ENCODE peak calls at places on chromosomes 2 and 18, in six cellular contexts. One of them, this sample, is unnamed.
A peak's percentile ranks its signal among the peaks of the same experiment; 100 is the strongest.

GRCh38 chr2:205902041-205902898 is 183.7 kb downstream of the INO80D start:
- DNase-seq in IMR-90: peak; percentile 46
- DNase-seq in tibial artery: no peak
- DNase-seq in NCI-H748 treated with DMSO at 0.1 percent for 48 hours: peak; percentile 83
- DNase-seq in heart left ventricle: no peak
- DNase-seq in left lobe of liver: no peak
- DNase-seq in this sample: no peak

GRCh38 chr2:54013996-54014395 is 43.2 kb upstream of the PSME4 start:
- DNase-seq in IMR-90: no peak
- DNase-seq in tibial artery: no peak
- DNase-seq in NCI-H748 treated with DMSO at 0.1 percent for 48 hours: no peak
- DNase-seq in heart left ventricle: no peak
- DNase-seq in left lobe of liver: no peak
- DNase-seq in this sample: no peak

GRCh38 chr18:52723456-52724065 is 383.6 kb downstream of the DCC start:
- DNase-seq in IMR-90: no peak
- DNase-seq in tibial artery: no peak
- DNase-seq in NCI-H748 treated with DMSO at 0.1 percent for 48 hours: no peak
- DNase-seq in heart left ventricle: no peak
- DNase-seq in left lobe of liver: no peak
- DNase-seq in this sample: no peak

GRCh38 chr2:74414913-74415761 is 6.3 kb downstream of the C2orf81 start:
- DNase-seq in IMR-90: no peak
- DNase-seq in tibial artery: peak; percentile 58
- DNase-seq in NCI-H748 treated with DMSO at 0.1 percent for 48 hours: no peak
- DNase-seq in heart left ventricle: peak; percentile 80
- DNase-seq in left lobe of liver: no peak
- DNase-seq in this sample: peak; percentile 77

GRCh38 chr2:172462393-172463381 is 35.3 kb downstream of the ITGA6 start:
- DNase-seq in IMR-90: no peak
- DNase-seq in tibial artery: no peak
- DNase-seq in NCI-H748 treated with DMSO at 0.1 percent for 48 hours: no peak
- DNase-seq in heart left ventricle: no peak
- DNase-seq in left lobe of liver: no peak
- DNase-seq in this sample: no peak

GRCh38 chr2:149808556-149808955 is 221.0 kb upstream of the MMADHC start:
- DNase-seq in IMR-90: no peak
- DNase-seq in tibial artery: no peak
- DNase-seq in NCI-H748 treated with DMSO at 0.1 percent for 48 hours: no peak
- DNase-seq in heart left ventricle: no peak
- DNase-seq in left lobe of liver: no peak
- DNase-seq in this sample: no peak

GRCh38 chr18:31447530-31448191 is at the start of gene DSG3:
- DNase-seq in IMR-90: no peak
- DNase-seq in tibial artery: no peak
- DNase-seq in NCI-H748 treated with DMSO at 0.1 percent for 48 hours: no peak
- DNase-seq in heart left ventricle: no peak
- DNase-seq in left lobe of liver: no peak
- DNase-seq in this sample: no peak

GRCh38 chr2:53347219-53347618 is 420.4 kb upstream of the CHAC2 start:
- DNase-seq in IMR-90: no peak
- DNase-seq in tibial artery: no peak
- DNase-seq in NCI-H748 treated with DMSO at 0.1 percent for 48 hours: no peak
- DNase-seq in heart left ventricle: no peak
- DNase-seq in left lobe of liver: no peak
- DNase-seq in this sample: no peak

GRCh38 chr2:8260213-8260612 is 421.6 kb upstream of the ID2 start:
- DNase-seq in IMR-90: no peak
- DNase-seq in tibial artery: no peak
- DNase-seq in NCI-H748 treated with DMSO at 0.1 percent for 48 hours: no peak
- DNase-seq in heart left ventricle: no peak
- DNase-seq in left lobe of liver: no peak
- DNase-seq in this sample: no peak

GRCh38 chr2:17940105-17940630 is 61.7 kb downstream of the KCNS3 start:
- DNase-seq in IMR-90: no peak
- DNase-seq in tibial artery: no peak
- DNase-seq in NCI-H748 treated with DMSO at 0.1 percent for 48 hours: no peak
- DNase-seq in heart left ventricle: no peak
- DNase-seq in left lobe of liver: no peak
- DNase-seq in this sample: no peak

GRCh38 chr2:97911922-97912575 is 83.7 kb downstream of the TMEM131 start:
- DNase-seq in IMR-90: no peak
- DNase-seq in tibial artery: no peak
- DNase-seq in NCI-H748 treated with DMSO at 0.1 percent for 48 hours: no peak
- DNase-seq in heart left ventricle: no peak
- DNase-seq in left lobe of liver: no peak
- DNase-seq in this sample: no peak

GRCh38 chr2:16392647-16393482 is 272.8 kb downstream of the CYRIA start:
- DNase-seq in IMR-90: no peak
- DNase-seq in tibial artery: no peak
- DNase-seq in NCI-H748 treated with DMSO at 0.1 percent for 48 hours: no peak
- DNase-seq in heart left ventricle: no peak
- DNase-seq in left lobe of liver: no peak
- DNase-seq in this sample: no peak

GRCh38 chr2:27860111-27860510 is 30.1 kb downstream of the RBKS start:
- DNase-seq in IMR-90: peak; percentile 90
- DNase-seq in tibial artery: no peak
- DNase-seq in NCI-H748 treated with DMSO at 0.1 percent for 48 hours: no peak
- DNase-seq in heart left ventricle: no peak
- DNase-seq in left lobe of liver: no peak
- DNase-seq in this sample: no peak

GRCh38 chr2:137249463-137249862 is 484.1 kb downstream of the THSD7B start:
- DNase-seq in IMR-90: no peak
- DNase-seq in tibial artery: no peak
- DNase-seq in NCI-H748 treated with DMSO at 0.1 percent for 48 hours: no peak
- DNase-seq in heart left ventricle: no peak
- DNase-seq in left lobe of liver: no peak
- DNase-seq in this sample: no peak

GRCh38 chr18:8084160-8084559 is 517.0 kb downstream of the PTPRM start:
- DNase-seq in IMR-90: peak; percentile 46
- DNase-seq in tibial artery: no peak
- DNase-seq in NCI-H748 treated with DMSO at 0.1 percent for 48 hours: peak; percentile 83
- DNase-seq in heart left ventricle: peak; percentile 51
- DNase-seq in left lobe of liver: peak; percentile 48
- DNase-seq in this sample: peak; percentile 34

GRCh38 chr2:204191574-204191973 is 255.0 kb downstream of the ICOS start:
- DNase-seq in IMR-90: no peak
- DNase-seq in tibial artery: no peak
- DNase-seq in NCI-H748 treated with DMSO at 0.1 percent for 48 hours: no peak
- DNase-seq in heart left ventricle: no peak
- DNase-seq in left lobe of liver: no peak
- DNase-seq in this sample: no peak

GRCh38 chr2:60945341-60945740 is 64.0 kb downstream of the REL start:
- DNase-seq in IMR-90: no peak
- DNase-seq in tibial artery: no peak
- DNase-seq in NCI-H748 treated with DMSO at 0.1 percent for 48 hours: no peak
- DNase-seq in heart left ventricle: no peak
- DNase-seq in left lobe of liver: no peak
- DNase-seq in this sample: no peak

GRCh38 chr2:70399046-70399445 is 97.2 kb upstream of the FAM136A start:
- DNase-seq in IMR-90: no peak
- DNase-seq in tibial artery: no peak
- DNase-seq in NCI-H748 treated with DMSO at 0.1 percent for 48 hours: no peak
- DNase-seq in heart left ventricle: no peak
- DNase-seq in left lobe of liver: no peak
- DNase-seq in this sample: no peak

GRCh38 chr2:138829326-138829725 is 49.1 kb upstream of the NXPH2 start:
- DNase-seq in IMR-90: peak; percentile 4
- DNase-seq in tibial artery: no peak
- DNase-seq in NCI-H748 treated with DMSO at 0.1 percent for 48 hours: peak; percentile 12
- DNase-seq in heart left ventricle: no peak
- DNase-seq in left lobe of liver: no peak
- DNase-seq in this sample: peak; percentile 40

GRCh38 chr18:49564435-49564834 is 2.6 kb downstream of the LIPG start:
- DNase-seq in IMR-90: no peak
- DNase-seq in tibial artery: no peak
- DNase-seq in NCI-H748 treated with DMSO at 0.1 percent for 48 hours: no peak
- DNase-seq in heart left ventricle: no peak
- DNase-seq in left lobe of liver: peak; percentile 78
- DNase-seq in this sample: no peak

GRCh38 chr2:109005686-109006204 is 16.7 kb upstream of the EDAR start:
- DNase-seq in IMR-90: no peak
- DNase-seq in tibial artery: no peak
- DNase-seq in NCI-H748 treated with DMSO at 0.1 percent for 48 hours: no peak
- DNase-seq in heart left ventricle: no peak
- DNase-seq in left lobe of liver: peak; percentile 73
- DNase-seq in this sample: no peak

GRCh38 chr2:32804205-32804604 is 142.5 kb upstream of the LTBP1 start:
- DNase-seq in IMR-90: peak; percentile 28
- DNase-seq in tibial artery: no peak
- DNase-seq in NCI-H748 treated with DMSO at 0.1 percent for 48 hours: no peak
- DNase-seq in heart left ventricle: no peak
- DNase-seq in left lobe of liver: no peak
- DNase-seq in this sample: no peak

GRCh38 chr2:222433381-222434173 is 9.2 kb downstream of the SGPP2 start:
- DNase-seq in IMR-90: no peak
- DNase-seq in tibial artery: no peak
- DNase-seq in NCI-H748 treated with DMSO at 0.1 percent for 48 hours: peak; percentile 44
- DNase-seq in heart left ventricle: no peak
- DNase-seq in left lobe of liver: no peak
- DNase-seq in this sample: no peak

GRCh38 chr2:219468410-219469185 is 30.1 kb upstream of the GMPPA start:
- DNase-seq in IMR-90: no peak
- DNase-seq in tibial artery: no peak
- DNase-seq in NCI-H748 treated with DMSO at 0.1 percent for 48 hours: no peak
- DNase-seq in heart left ventricle: no peak
- DNase-seq in left lobe of liver: no peak
- DNase-seq in this sample: no peak

GRCh38 chr2:63078852-63079606 is 28.4 kb downstream of the OTX1 start:
- DNase-seq in IMR-90: no peak
- DNase-seq in tibial artery: no peak
- DNase-seq in NCI-H748 treated with DMSO at 0.1 percent for 48 hours: no peak
- DNase-seq in heart left ventricle: no peak
- DNase-seq in left lobe of liver: no peak
- DNase-seq in this sample: no peak

GRCh38 chr18:46474487-46475366 is 182.3 kb downstream of the LOXHD1 start:
- DNase-seq in IMR-90: no peak
- DNase-seq in tibial artery: no peak
- DNase-seq in NCI-H748 treated with DMSO at 0.1 percent for 48 hours: no peak
- DNase-seq in heart left ventricle: no peak
- DNase-seq in left lobe of liver: no peak
- DNase-seq in this sample: no peak

GRCh38 chr18:44900627-44901026 is 219.9 kb downstream of the SETBP1 start:
- DNase-seq in IMR-90: no peak
- DNase-seq in tibial artery: no peak
- DNase-seq in NCI-H748 treated with DMSO at 0.1 percent for 48 hours: no peak
- DNase-seq in heart left ventricle: no peak
- DNase-seq in left lobe of liver: no peak
- DNase-seq in this sample: no peak

GRCh38 chr2:32732135-32732534 is 104.3 kb downstream of the TTC27 start:
- DNase-seq in IMR-90: peak; percentile 16
- DNase-seq in tibial artery: no peak
- DNase-seq in NCI-H748 treated with DMSO at 0.1 percent for 48 hours: no peak
- DNase-seq in heart left ventricle: no peak
- DNase-seq in left lobe of liver: no peak
- DNase-seq in this sample: no peak

GRCh38 chr2:191933307-191934105 is 86.6 kb upstream of the CAVIN2 start:
- DNase-seq in IMR-90: peak; percentile 85
- DNase-seq in tibial artery: no peak
- DNase-seq in NCI-H748 treated with DMSO at 0.1 percent for 48 hours: no peak
- DNase-seq in heart left ventricle: no peak
- DNase-seq in left lobe of liver: no peak
- DNase-seq in this sample: no peak

This sample was measured in left ventricle myocardium superior.